ENCODE peak calls at places on chromosomes 7 and 10, in eight cellular contexts. O is body of pancreas, F is RWPE2, R is GM06990, B is PC-3, X is neural progenitor cell, D is tibial artery, I is mesendoderm. T is an unnamed sample. For H3K27me3, the result is how much of the 10 kb centered on the place peaks cover.

GRCh38 chr10:47029181-47029971 is 118.1 kb downstream of the PTPN20 start:
- DNase-seq in O (peak), F (no peak), R (no peak), B (no peak), X (no peak), D (peak), I (no peak), T (no peak)

GRCh38 chr7:121351682-121352081 is 22.9 kb downstream of the WNT16 start:
- DNase-seq in O (no peak), F (no peak), R (no peak), B (no peak), X (no peak), D (no peak), I (no peak), T (no peak)

GRCh38 chr10:35372329-35372728 is 36.0 kb downstream of the CCNY start:
- DNase-seq in O (no peak), F (peak), R (no peak), B (peak), X (no peak), D (no peak), I (no peak), T (no peak)

GRCh38 chr7:80918406-80918805 is 445 bp downstream of the SEMA3C start:
- DNase-seq in O (peak), F (no peak), R (no peak), B (peak), X (peak), D (no peak), I (peak), T (no peak)

GRCh38 chr7:32319019-32319382 is 171.2 kb downstream of the LSM5 start:
- DNase-seq in O (no peak), F (no peak), R (no peak), B (no peak), X (no peak), D (no peak), I (no peak), T (no peak)

GRCh38 chr7:27793780-27794179 is 53.8 kb downstream of the TAX1BP1 start:
- DNase-seq in O (no peak), F (no peak), R (no peak), B (peak), X (no peak), D (no peak), I (no peak), T (no peak)

GRCh38 chr10:32132357-32132756 is 76.1 kb upstream of the KIF5B start:
- DNase-seq in O (no peak), F (no peak), R (no peak), B (no peak), X (peak), D (no peak), I (peak), T (no peak)

GRCh38 chr7:102836206-102836938 is 76.4 kb upstream of the LRRC17 start:
- DNase-seq in O (no peak), F (no peak), R (no peak), B (peak), X (no peak), D (no peak), I (peak), T (no peak)

GRCh38 chr10:62502995-62503613 is 128.9 kb downstream of the ZNF365 start:
- DNase-seq in O (no peak), F (no peak), R (no peak), B (peak), X (no peak), D (no peak), I (no peak), T (no peak)

GRCh38 chr7:84722734-84723133 is 464.1 kb downstream of the SEMA3D start:
- DNase-seq in O (no peak), F (no peak), R (no peak), B (no peak), X (no peak), D (no peak), I (no peak), T (no peak)

GRCh38 chr10:4013651-4014085 is 228.7 kb upstream of the KLF6 start:
- DNase-seq in O (no peak), F (no peak), R (peak), B (no peak), X (no peak), D (no peak), I (no peak), T (no peak)

GRCh38 chr7:85226401-85227085 is 39.7 kb upstream of the SEMA3D start:
- DNase-seq in O (no peak), F (no peak), R (no peak), B (peak), X (no peak), D (no peak), I (no peak), T (no peak)

GRCh38 chr10:101224910-101225823 is 4.1 kb downstream of the LBX1 start:
- DNase-seq in O (peak), F (no peak), R (no peak), B (no peak), X (peak), D (no peak), I (peak), T (no peak)

GRCh38 chr7:102260856-102261255 is 25.8 kb upstream of the SH2B2 start:
- DNase-seq in O (peak), F (no peak), R (no peak), B (no peak), X (peak), D (no peak), I (peak), T (no peak)

GRCh38 chr10:77799352-77799751 is 127.2 kb downstream of the DLG5 start:
- DNase-seq in O (no peak), F (peak), R (no peak), B (no peak), X (no peak), D (peak), I (no peak), T (peak)

GRCh38 chr10:23656735-23657134 is 217.9 kb downstream of the OTUD1 start:
- DNase-seq in O (peak), F (no peak), R (no peak), B (peak), X (peak), D (no peak), I (peak), T (no peak)

GRCh38 chr7:114533151-114533550 is 118.5 kb downstream of the FOXP2 start:
- DNase-seq in O (no peak), F (no peak), R (no peak), B (no peak), X (peak), D (no peak), I (peak), T (no peak)

GRCh38 chr10:77873558-77874380 is 52.8 kb downstream of the DLG5 start:
- DNase-seq in O (peak), F (peak), R (peak), B (peak), X (no peak), D (no peak), I (peak), T (peak)

GRCh38 chr10:92014620-92015019 is 91.0 kb downstream of the BTAF1 start:
- DNase-seq in O (no peak), F (no peak), R (no peak), B (peak), X (no peak), D (no peak), I (no peak), T (no peak)

GRCh38 chr7:7438851-7439250 is 96.8 kb downstream of the COL28A1 start:
- DNase-seq in O (no peak), F (peak), R (no peak), B (peak), X (no peak), D (no peak), I (peak), T (no peak)

GRCh38 chr7:44286618-44287487 is 38.5 kb downstream of the CAMK2B start:
- DNase-seq in O (peak), F (peak), R (no peak), B (no peak), X (no peak), D (peak), I (no peak), T (no peak)

GRCh38 chr10:25974897-25975459 is 40.9 kb downstream of the MYO3A start:
- DNase-seq in O (no peak), F (no peak), R (no peak), B (no peak), X (no peak), D (no peak), I (peak), T (no peak)

GRCh38 chr7:112759905-112760304 is 30.3 kb downstream of the TMEM168 start:
- DNase-seq in O (no peak), F (no peak), R (no peak), B (no peak), X (no peak), D (no peak), I (no peak), T (no peak)

GRCh38 chr10:92164024-92164423 is 126.9 kb downstream of the CPEB3 start:
- DNase-seq in O (no peak), F (no peak), R (no peak), B (no peak), X (no peak), D (no peak), I (no peak), T (no peak)

GRCh38 chr10:102068216-102068615 is 3.1 kb downstream of the HPS6 start:
- DNase-seq in O (peak), F (no peak), R (no peak), B (no peak), X (no peak), D (no peak), I (no peak), T (no peak)

GRCh38 chr10:34119456-34119855 is 695.6 kb downstream of the PARD3 start:
- DNase-seq in O (no peak), F (no peak), R (no peak), B (no peak), X (no peak), D (no peak), I (no peak), T (no peak)

GRCh38 chr10:124744047-124744687 is at the start of gene FAM53B:
- DNase-seq in O (peak), F (no peak), R (peak), B (peak), X (peak), D (peak), I (peak), T (peak)

GRCh38 chr10:17820943-17821342 is 11.8 kb downstream of the MRC1 start:
- DNase-seq in O (no peak), F (no peak), R (no peak), B (no peak), X (no peak), D (no peak), I (no peak), T (no peak)

GRCh38 chr7:144596953-144597352 is 193.5 kb upstream of the NOBOX start:
- DNase-seq in O (no peak), F (no peak), R (no peak), B (no peak), X (no peak), D (no peak), I (no peak), T (no peak)

GRCh38 chr10:127456122-127456521 is 93.0 kb upstream of the NPS start:
- DNase-seq in O (no peak), F (no peak), R (no peak), B (no peak), X (no peak), D (no peak), I (peak), T (no peak)

GRCh38 chr7:97401398-97401797 is 283.9 kb downstream of the SDHAF3 start:
- DNase-seq in O (no peak), F (no peak), R (no peak), B (no peak), X (no peak), D (no peak), I (no peak), T (no peak)

GRCh38 chr7:142784096-142784495 is 13.3 kb downstream of the PRSS2 start:
- DNase-seq in O (peak), F (no peak), R (no peak), B (peak), X (no peak), D (no peak), I (peak), T (no peak)

GRCh38 chr7:153382591-153383225 is 623.2 kb downstream of the ACTR3B start:
- DNase-seq in O (no peak), F (no peak), R (no peak), B (no peak), X (no peak), D (no peak), I (no peak), T (no peak)

DNA sequence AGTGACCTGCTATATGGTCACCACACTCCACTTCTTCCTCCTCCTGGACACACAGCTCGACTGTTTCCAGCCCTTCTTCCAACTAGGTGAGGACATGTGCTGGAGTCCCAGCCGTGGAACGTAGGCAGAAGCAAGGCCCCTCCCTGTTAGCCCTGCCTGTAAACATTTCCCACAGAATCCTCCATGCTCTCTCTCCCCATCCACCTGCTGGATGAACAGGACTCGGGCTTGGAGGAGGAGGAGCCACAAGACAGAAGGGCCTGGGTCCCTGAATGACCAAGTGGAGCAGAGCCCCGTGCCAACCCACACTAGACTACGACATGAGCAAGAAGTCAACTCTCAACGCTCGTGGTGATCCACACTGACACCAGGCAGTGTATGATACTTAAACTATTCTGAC is 9.9 kb downstream of the CNPY1 start:
- DNase-seq in O (no peak), F (no peak), R (no peak), B (no peak), X (no peak), D (no peak), I (no peak), T (no peak)
- H3K27me3 ChIP-seq in O (under half), F (half or more), R (under half), B (half or more), X (half or more), D (half or more), I (under half), T (under half)

DNA sequence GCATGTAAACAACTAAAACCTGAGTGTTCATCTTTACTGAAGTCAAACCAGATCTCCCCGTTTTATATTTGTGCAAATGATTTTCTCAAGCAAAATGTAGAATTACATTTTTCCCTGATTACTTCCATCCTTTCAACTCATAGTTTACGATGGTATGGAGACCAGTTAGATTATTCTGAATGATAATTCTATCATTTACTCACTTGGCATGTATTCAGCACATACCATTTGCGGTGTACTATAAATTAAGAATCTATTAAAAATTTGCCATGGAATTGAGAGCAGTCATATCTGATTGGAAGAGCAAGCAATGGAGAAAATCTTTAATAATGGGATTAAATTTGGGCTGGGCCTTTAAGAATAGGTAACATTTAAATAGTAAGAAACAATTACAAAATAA is 22.4 kb downstream of the DNAJC1 start:
- DNase-seq in O (no peak), F (no peak), R (no peak), B (peak), X (no peak), D (no peak), I (no peak), T (no peak)
- H3K27me3 ChIP-seq in O (under half), F (under half), R (under half), B (under half), X (under half), D (under half), I (under half), T (under half)

DNA sequence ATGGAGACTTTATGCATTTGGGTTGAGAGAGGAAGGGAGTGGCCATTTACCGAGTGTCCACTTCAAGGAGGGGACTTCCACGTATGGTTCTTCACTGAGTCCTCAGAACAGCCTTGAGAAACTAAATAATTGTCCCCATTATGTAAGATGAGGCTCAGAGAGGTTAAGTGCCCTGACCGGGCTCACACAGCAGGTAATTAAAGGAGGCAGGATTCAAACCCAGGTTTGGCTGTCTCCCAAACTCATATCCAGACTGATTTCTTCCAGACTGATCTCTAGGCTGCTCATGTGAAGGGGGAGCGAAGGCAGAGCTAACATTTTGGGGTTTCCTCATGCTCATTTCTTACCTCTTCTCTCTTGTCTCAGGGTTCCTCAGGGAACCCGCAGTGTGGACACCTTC is 82.2 kb downstream of the CDH23 start:
- DNase-seq in O (no peak), F (no peak), R (no peak), B (no peak), X (no peak), D (no peak), I (no peak), T (no peak)
- H3K27me3 ChIP-seq in O (under half), F (under half), R (under half), B (half or more), X (under half), D (under half), I (under half), T (under half)

DNA sequence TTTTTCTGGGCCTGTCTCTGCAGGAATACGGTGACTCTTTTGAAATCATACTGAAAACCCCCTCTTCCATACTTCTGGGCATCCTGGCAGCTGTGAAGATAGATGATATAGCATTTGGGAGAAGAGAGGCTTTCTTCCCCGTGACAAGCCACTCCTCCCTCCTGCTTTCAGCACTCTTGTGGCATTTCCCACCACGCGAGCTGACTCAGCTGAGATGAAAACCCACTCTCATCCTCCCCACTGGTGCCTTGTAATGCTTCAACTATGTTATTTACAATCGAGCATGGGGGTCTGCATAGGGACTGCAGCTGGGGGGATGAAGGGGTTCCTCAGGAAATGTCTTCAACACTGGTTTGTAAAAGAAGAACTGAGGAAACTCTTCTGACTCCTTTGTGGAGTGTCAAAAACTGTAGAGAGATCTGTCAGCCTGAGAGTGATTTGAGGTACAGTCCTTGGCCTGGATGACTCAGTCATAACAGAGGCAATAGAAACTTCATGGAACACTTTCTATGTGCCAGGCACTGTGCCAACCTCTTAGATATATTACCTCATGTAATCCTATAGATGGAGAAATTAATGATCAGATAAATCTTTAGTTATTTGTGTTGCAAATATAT is 1.7 kb upstream of the TBATA start:
- DNase-seq in O (no peak), F (no peak), R (no peak), B (peak), X (no peak), D (no peak), I (no peak), T (no peak)
- H3K27me3 ChIP-seq in O (under half), F (under half), R (under half), B (under half), X (under half), D (under half), I (under half), T (under half)

GRCh38 chr10:96252730-96253129 is 18.6 kb downstream of the BLNK start:
- DNase-seq in O (no peak), F (no peak), R (no peak), B (no peak), X (no peak), D (no peak), I (peak), T (no peak)

GRCh38 chr10:96254976-96255375 is 16.4 kb downstream of the BLNK start:
- DNase-seq in O (no peak), F (no peak), R (no peak), B (no peak), X (no peak), D (no peak), I (no peak), T (no peak)

GRCh38 chr10:96250349-96250748 is 21.0 kb downstream of the BLNK start:
- DNase-seq in O (no peak), F (no peak), R (no peak), B (no peak), X (no peak), D (no peak), I (no peak), T (no peak)

GRCh38 chr10:96244354-96244753 is 27.0 kb downstream of the BLNK start:
- DNase-seq in O (no peak), F (no peak), R (peak), B (no peak), X (no peak), D (no peak), I (no peak), T (no peak)

DNA sequence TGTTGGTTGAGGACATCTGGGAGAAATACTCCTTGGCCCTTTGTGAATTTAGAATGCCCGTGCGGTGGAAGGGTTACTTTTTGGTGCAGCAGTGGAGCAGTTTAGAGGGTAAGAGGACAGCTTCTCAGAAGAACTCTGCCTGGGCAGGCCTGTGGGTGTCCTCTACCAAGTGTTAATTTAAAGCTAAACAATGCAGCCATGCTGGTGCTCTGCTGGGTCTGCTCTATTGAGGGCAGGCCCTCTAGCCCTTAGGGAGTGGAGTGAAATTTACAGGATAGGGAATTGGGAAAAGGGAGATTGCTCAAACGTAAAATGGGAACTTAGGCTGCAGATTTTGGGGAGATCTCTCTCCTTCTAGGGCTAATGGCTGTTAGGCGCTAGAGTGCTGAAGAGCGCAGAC is 22.1 kb downstream of the BLNK start:
- DNase-seq in O (no peak), F (no peak), R (no peak), B (no peak), X (no peak), D (no peak), I (no peak), T (no peak)
- H3K27me3 ChIP-seq in O (under half), F (under half), R (under half), B (under half), X (under half), D (under half), I (under half), T (under half)

T was measured in effector memory CD4-positive, alpha-beta T cell.